ENCODE peak calls at places on chromosome 20, in five cellular contexts. Y is glomerular endothelial cell, J is WTC11, E is ovary, A is cardiac muscle cell. F is an unnamed sample.

GRCh38 chr20:48823960-48824497 is 3.8 kb downstream of the PREX1 start:
- DNase-seq in Y (peak; percentile 57), J (no peak), E (no peak), A (no peak), F (peak; percentile 58)

GRCh38 chr20:50221501-50222323 is 31.1 kb downstream of the CEBPB start:
- DNase-seq in Y (no peak), J (no peak), E (no peak), A (no peak), F (no peak)

GRCh38 chr20:62123450-62124118 is 1.3 kb downstream of the LSM14B start:
- DNase-seq in Y (no peak), J (no peak), E (no peak), A (no peak), F (no peak)

GRCh38 chr20:17657898-17658647 is 24.0 kb downstream of the RRBP1 start:
- DNase-seq in Y (no peak), J (no peak), E (no peak), A (no peak), F (no peak)

GRCh38 chr20:24095753-24096152 is 107.2 kb upstream of the GGTLC1 start:
- DNase-seq in Y (no peak), J (no peak), E (no peak), A (no peak), F (peak; percentile 23)

GRCh38 chr20:23926941-23927872 is 47.7 kb upstream of the CST5 start:
- DNase-seq in Y (no peak), J (no peak), E (no peak), A (no peak), F (no peak)

GRCh38 chr20:5864873-5865582 is 85.3 kb downstream of the TRMT6 start:
- DNase-seq in Y (peak; percentile 33), J (no peak), E (peak; percentile 43), A (no peak), F (peak; percentile 50)

GRCh38 chr20:37383229-37383989 is 37.5 kb downstream of the SRC start:
- DNase-seq in Y (no peak), J (no peak), E (no peak), A (no peak), F (peak; percentile 10)

GRCh38 chr20:2131366-2131765 is 29.7 kb downstream of the STK35 start:
- DNase-seq in Y (no peak), J (no peak), E (no peak), A (no peak), F (no peak)

GRCh38 chr20:62149532-62150235 is 6.1 kb downstream of the SS18L1 start:
- DNase-seq in Y (no peak), J (no peak), E (no peak), A (peak; percentile 37), F (peak; percentile 75)

GRCh38 chr20:51542894-51543788 is 622 bp upstream of the NFATC2 start:
- DNase-seq in Y (no peak), J (no peak), E (no peak), A (no peak), F (no peak)

GRCh38 chr20:62316331-62317166 is 13.8 kb downstream of the ADRM1 start:
- DNase-seq in Y (no peak), J (no peak), E (no peak), A (no peak), F (no peak)

GRCh38 chr20:14706555-14706954 is 369.1 kb upstream of the FLRT3 start:
- DNase-seq in Y (no peak), J (no peak), E (no peak), A (no peak), F (no peak)

GRCh38 chr20:50434653-50435396 is 75.4 kb upstream of the PTPN1 start:
- DNase-seq in Y (no peak), J (no peak), E (no peak), A (no peak), F (no peak)

GRCh38 chr20:48211847-48212246 is 426.6 kb upstream of the SULF2 start:
- DNase-seq in Y (no peak), J (no peak), E (no peak), A (no peak), F (no peak)

GRCh38 chr20:1185316-1185741 is 548 bp upstream of the TMEM74B start:
- DNase-seq in Y (no peak), J (peak; percentile 47), E (no peak), A (peak; percentile 51), F (no peak)

GRCh38 chr20:43726811-43727338 is at the start of gene GTSF1L:
- DNase-seq in Y (peak; percentile 55), J (no peak), E (no peak), A (no peak), F (peak; percentile 57)

GRCh38 chr20:17499041-17499440 is 32.1 kb downstream of the BFSP1 start:
- DNase-seq in Y (no peak), J (no peak), E (no peak), A (no peak), F (no peak)

GRCh38 chr20:59006864-59007757 is at the start of gene CTSZ:
- DNase-seq in Y (no peak), J (peak; percentile 61), E (peak; percentile 40), A (peak; percentile 58), F (peak; percentile 53)

GRCh38 chr20:52361650-52362049 is 170.1 kb upstream of the ZFP64 start:
- DNase-seq in Y (no peak), J (no peak), E (no peak), A (no peak), F (no peak)

GRCh38 chr20:6595704-6596103 is 171.8 kb upstream of the BMP2 start:
- DNase-seq in Y (peak; percentile 37), J (no peak), E (no peak), A (peak; percentile 35), F (peak; percentile 46)

GRCh38 chr20:50582591-50583234 is 72.5 kb downstream of the PTPN1 start:
- DNase-seq in Y (no peak), J (no peak), E (no peak), A (no peak), F (no peak)

GRCh38 chr20:32457476-32457986 is 99.4 kb downstream of the ASXL1 start:
- DNase-seq in Y (no peak), J (peak; percentile 90), E (peak; percentile 70), A (peak; percentile 95), F (no peak)

GRCh38 chr20:19993937-19994667 is 23.1 kb upstream of the NAA20 start:
- DNase-seq in Y (no peak), J (no peak), E (no peak), A (no peak), F (no peak)

GRCh38 chr20:8265588-8265987 is 133.5 kb downstream of the PLCB1 start:
- DNase-seq in Y (no peak), J (no peak), E (no peak), A (no peak), F (peak; percentile 55)

GRCh38 chr20:62815066-62815991 is 1.5 kb upstream of the COL9A3 start:
- DNase-seq in Y (no peak), J (peak; percentile 65), E (no peak), A (peak; percentile 44), F (no peak)

GRCh38 chr20:48683467-48684175 is 144.2 kb downstream of the PREX1 start:
- DNase-seq in Y (no peak), J (no peak), E (no peak), A (no peak), F (peak; percentile 57)

GRCh38 chr20:24823176-24823575 is 125.9 kb upstream of the CST7 start:
- DNase-seq in Y (no peak), J (no peak), E (no peak), A (no peak), F (no peak)

GRCh38 chr20:51458751-51459439 is 83.6 kb downstream of the NFATC2 start:
- DNase-seq in Y (no peak), J (no peak), E (no peak), A (no peak), F (no peak)